ENCODE peak calls at places on chromosomes 1 and 21, in four cellular contexts. E is transverse colon, J is stomach, D is breast epithelium. R is an unnamed sample.

GRCh38 chr1:27403065-27403726 is 10.8 kb downstream of the GPR3 start:
- DNase-seq in J (no peak), E (peak; percentile 55), D (no peak), R (peak; percentile 68)

GRCh38 chr1:222914861-222915632 is 100.2 kb downstream of the DISP1 start:
- DNase-seq in D (no peak), J (no peak), E (no peak), R (no peak)

GRCh38 chr21:37862536-37862935 is 53.7 kb downstream of the KCNJ6 start:
- DNase-seq in D (no peak), J (no peak), E (no peak), R (peak; percentile 36)

GRCh38 chr1:162882248-162882666 is 21.3 kb upstream of the CCDC190 start:
- DNase-seq in D (no peak), J (no peak), E (no peak), R (no peak)

GRCh38 chr1:10286244-10286643 is 75.9 kb downstream of the KIF1B start:
- DNase-seq in D (no peak), E (no peak), J (no peak), R (no peak)

GRCh38 chr1:119968068-119968492 is 71.8 kb upstream of the ADAM30 start:
- DNase-seq in D (no peak), E (peak; percentile 80), J (peak; percentile 77), R (no peak)

GRCh38 chr1:78009836-78010235 is 5.1 kb downstream of the DNAJB4 start:
- DNase-seq in J (no peak), D (no peak), E (no peak), R (no peak)

GRCh38 chr1:208207388-208208131 is 36.6 kb downstream of the PLXNA2 start:
- DNase-seq in E (no peak), D (no peak), J (peak; percentile 90), R (no peak)

GRCh38 chr21:35020902-35021301 is 28.2 kb downstream of the RUNX1 start:
- DNase-seq in J (no peak), D (no peak), E (no peak), R (no peak)

GRCh38 chr1:232793944-232794343 is 11.3 kb upstream of the MAP10 start:
- DNase-seq in D (no peak), E (peak; percentile 32), J (no peak), R (no peak)

GRCh38 chr1:220213381-220213983 is 58.8 kb downstream of the RAB3GAP2 start:
- DNase-seq in E (no peak), J (no peak), D (no peak), R (no peak)

GRCh38 chr1:13829152-13829769 is 129.3 kb downstream of the PRDM2 start:
- DNase-seq in D (no peak), E (peak; percentile 72), J (no peak), R (no peak)

GRCh38 chr1:98870959-98871903 is 133.4 kb downstream of the PLPPR5 start:
- DNase-seq in D (no peak), E (no peak), J (no peak), R (peak; percentile 12)

GRCh38 chr1:46784666-46785065 is 14.2 kb upstream of the CYP4B1 start:
- DNase-seq in J (no peak), E (no peak), D (no peak), R (no peak)

GRCh38 chr1:88655685-88656299 is 28.3 kb upstream of the PKN2 start:
- DNase-seq in J (no peak), E (no peak), D (no peak), R (no peak)

GRCh38 chr1:150557813-150558212 is 8.6 kb downstream of the ADAMTSL4 start:
- DNase-seq in J (no peak), E (no peak), D (no peak), R (no peak)

GRCh38 chr1:231190456-231190855 is 28.6 kb downstream of the TRIM67 start:
- DNase-seq in E (no peak), D (no peak), J (no peak), R (no peak)

GRCh38 chr1:14852301-14852700 is 253.8 kb downstream of the KAZN start:
- DNase-seq in D (no peak), J (peak; percentile 85), E (no peak), R (no peak)

GRCh38 chr1:150557065-150557600 is 7.9 kb downstream of the ADAMTSL4 start:
- DNase-seq in D (no peak), E (peak; percentile 13), J (no peak), R (no peak)

GRCh38 chr1:58392083-58392482 is 154.4 kb downstream of the OMA1 start:
- DNase-seq in J (no peak), E (no peak), D (no peak), R (peak; percentile 20)

GRCh38 chr1:66947267-66947666 is 22.5 kb downstream of the MIER1 start:
- DNase-seq in D (no peak), J (no peak), E (no peak), R (no peak)

GRCh38 chr1:206907304-206907991 is 10.2 kb downstream of the IL24 start:
- DNase-seq in D (no peak), J (no peak), E (no peak), R (no peak)

GRCh38 chr1:214464303-214465287 is 86.8 kb downstream of the PTPN14 start:
- DNase-seq in D (no peak), E (no peak), J (no peak), R (no peak)

GRCh38 chr1:100443739-100444571 is 91.6 kb downstream of the CDC14A start:
- DNase-seq in J (no peak), D (no peak), E (no peak), R (no peak)

GRCh38 chr1:215682232-215682631 is 115.1 kb downstream of the KCTD3 start:
- DNase-seq in J (no peak), E (no peak), D (no peak), R (no peak)

GRCh38 chr1:97451944-97452343 is 468.9 kb downstream of the DPYD start:
- DNase-seq in J (no peak), E (no peak), D (no peak), R (no peak)

GRCh38 chr21:44364151-44365053 is 11.0 kb downstream of the TRPM2 start:
- DNase-seq in E (no peak), D (no peak), J (no peak), R (no peak)

GRCh38 chr1:221336141-221336540 is 405.7 kb downstream of the DUSP10 start:
- DNase-seq in J (no peak), E (no peak), D (no peak), R (no peak)

GRCh38 chr21:41847066-41847804 is 31.9 kb downstream of the PRDM15 start:
- DNase-seq in D (no peak), J (no peak), E (no peak), R (no peak)

GRCh38 chr1:66489146-66489545 is 44.8 kb upstream of the SGIP1 start:
- DNase-seq in D (no peak), E (no peak), J (no peak), R (no peak)

GRCh38 chr1:206004269-206004800 is 1.1 kb upstream of the RAB7B start:
- DNase-seq in E (no peak), D (no peak), J (no peak), R (no peak)

GRCh38 chr1:81802601-81803422 is 2.1 kb downstream of the ADGRL2 start:
- DNase-seq in D (peak; percentile 61), E (peak; percentile 33), J (peak; percentile 69), R (peak; percentile 4)

GRCh38 chr1:119410977-119411376 is 4.0 kb upstream of the HSD3B2 start:
- DNase-seq in J (no peak), E (no peak), D (no peak), R (no peak)

GRCh38 chr1:52532732-52533327 is 20.1 kb downstream of the TUT4 start:
- DNase-seq in D (no peak), J (no peak), E (no peak), R (no peak)
- TF ChIP-seq POLR2AphosphoS5 in D (no peak), J (no peak), E (no peak), R (no peak)

GRCh38 chr1:43532716-43533115 is 2.0 kb downstream of the PTPRF start:
- DNase-seq in J (no peak), D (no peak), E (no peak), R (no peak)

GRCh38 chr1:43530483-43531452 is at the start of gene PTPRF:
- DNase-seq in J (peak; percentile 78), E (peak; percentile 81), D (peak; percentile 73), R (no peak)

GRCh38 chr1:43533615-43534014 is 2.9 kb downstream of the PTPRF start:
- DNase-seq in J (no peak), E (no peak), D (no peak), R (no peak)

GRCh38 chr1:43531906-43532584 is 1.4 kb downstream of the PTPRF start:
- DNase-seq in E (no peak), D (no peak), J (no peak), R (no peak)

DNA sequence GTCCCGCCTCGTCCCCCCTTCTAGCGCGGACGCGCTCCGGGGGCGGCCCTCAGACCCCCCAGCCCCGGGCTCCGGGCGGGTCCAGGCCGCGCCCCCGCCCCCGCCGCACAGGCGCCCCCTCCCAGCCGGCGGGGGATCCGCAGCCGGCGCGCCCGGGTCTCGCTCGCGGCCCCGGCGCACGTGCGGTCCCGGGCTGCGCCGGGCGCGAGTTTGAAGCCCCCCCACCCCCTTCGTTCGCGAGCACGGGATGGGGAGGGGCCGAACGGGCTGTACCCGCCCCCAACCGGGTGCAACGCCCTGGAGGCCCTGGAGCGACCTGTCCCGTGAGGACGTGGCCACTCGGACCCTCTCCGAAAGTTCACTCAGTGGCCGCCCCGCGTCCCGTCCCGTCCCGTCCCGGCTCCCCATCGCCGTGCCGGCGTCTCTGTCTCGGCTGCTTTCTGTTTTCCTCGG is 796 bp downstream of the PTPRF start:
- DNase-seq in D (no peak), J (no peak), E (peak; percentile 63), R (peak; percentile 44)
- TF ChIP-seq POLR2A in D (no peak), J (no peak), E (peak; percentile 26), R (no peak)

DNA sequence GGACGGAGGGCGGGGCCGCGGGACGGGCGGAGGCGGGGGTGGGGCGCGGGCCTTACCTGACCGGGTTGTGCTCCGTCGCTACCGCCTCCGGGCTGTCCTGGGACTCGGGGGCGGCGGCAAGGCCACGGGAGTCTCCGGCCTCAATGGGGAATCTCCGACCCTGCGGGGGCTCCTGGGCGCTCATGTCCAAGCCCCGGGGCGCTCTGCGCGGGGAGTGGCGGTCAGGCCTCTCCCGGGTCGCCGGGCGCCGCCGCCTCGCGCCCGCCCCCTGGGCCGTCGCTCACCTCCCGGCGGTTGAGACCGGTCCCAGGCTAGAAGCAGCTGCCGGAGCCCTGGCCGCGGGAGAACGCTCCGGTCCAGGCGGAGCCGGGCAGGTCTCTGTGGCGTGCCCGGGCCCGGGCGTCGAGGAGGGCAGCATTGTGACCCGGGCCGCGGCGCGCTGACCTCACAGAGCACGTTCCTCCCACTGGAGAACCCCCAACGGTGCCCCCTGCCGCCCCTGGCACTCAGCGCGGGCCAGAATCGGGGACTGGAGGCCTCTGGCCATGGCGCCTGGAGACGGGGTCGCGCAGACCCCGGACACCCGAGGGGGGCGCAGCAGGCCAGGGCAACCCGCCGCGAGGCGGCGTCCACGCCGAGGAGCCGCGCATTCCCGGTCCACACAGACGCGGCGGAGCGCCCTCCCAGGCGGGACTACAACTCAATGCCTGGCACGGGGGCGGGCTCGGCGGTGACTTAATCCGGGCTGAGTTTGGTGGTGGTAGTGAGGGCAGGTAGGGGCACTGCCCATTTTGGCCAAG is 411 bp downstream of the FAM229A start:
- DNase-seq in E (peak; percentile 45), D (no peak), J (peak; percentile 49), R (peak; percentile 62)
- TF ChIP-seq POLR2AphosphoS5 in E (peak; percentile 12), D (no peak), J (no peak), R (no peak)

DNA sequence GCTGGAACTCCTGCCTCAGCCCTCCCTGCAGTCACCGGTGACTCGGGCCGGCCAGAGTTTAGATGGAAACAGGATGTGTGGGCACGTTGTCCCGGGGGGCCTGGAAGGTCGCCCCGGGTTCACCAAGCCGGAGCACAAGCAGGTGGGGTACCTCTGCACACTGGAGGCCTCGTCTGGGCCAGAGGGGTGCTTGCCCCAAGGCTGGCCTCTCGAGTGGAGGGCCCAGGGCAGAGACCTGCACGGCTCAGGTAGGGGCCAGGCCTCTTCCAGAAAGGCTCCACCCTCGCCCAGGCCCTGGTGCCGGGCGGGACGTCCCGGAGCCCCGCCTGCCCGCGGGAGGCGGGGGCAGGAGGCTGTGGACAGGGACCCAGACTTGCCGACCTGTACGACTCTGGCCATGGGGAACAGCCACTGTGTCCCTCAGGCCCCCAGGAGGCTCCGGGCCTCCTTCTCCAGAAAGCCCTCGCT is at the start of gene PLEKHN1:
- DNase-seq in E (peak; percentile 60), J (peak; percentile 63), D (no peak), R (peak; percentile 72)
- TF ChIP-seq POLR2A in E (no peak), J (no peak), D (no peak), R (no peak)